ENCODE peak calls at places on chromosomes 11 and 22, in six cellular contexts. One of them, this sample, is unnamed.
A peak's percentile ranks its signal among the peaks of the same experiment; 100 is the strongest.

GRCh38 chr22:49964493-49965290 is 4.1 kb downstream of the PIM3 start:
- DNase-seq in right lobe of liver: peak; percentile 35
- DNase-seq in gastrocnemius medialis: peak; percentile 30
- DNase-seq in AG04450: no peak
- DNase-seq in OCI-LY7: no peak
- DNase-seq in psoas muscle: peak; percentile 52
- DNase-seq in this sample: no peak

GRCh38 chr11:128891410-128891861 is 280 bp downstream of the KCNJ5 start:
- DNase-seq in AG04450: no peak
- DNase-seq in gastrocnemius medialis: no peak
- DNase-seq in OCI-LY7: no peak
- DNase-seq in right lobe of liver: no peak
- DNase-seq in psoas muscle: no peak
- DNase-seq in this sample: no peak

GRCh38 chr11:117597083-117597482 is 199.9 kb downstream of the DSCAML1 start:
- DNase-seq in gastrocnemius medialis: no peak
- DNase-seq in psoas muscle: no peak
- DNase-seq in AG04450: no peak
- DNase-seq in right lobe of liver: no peak
- DNase-seq in OCI-LY7: peak; percentile 30
- DNase-seq in this sample: peak; percentile 66

GRCh38 chr11:117072517-117073218 is 25.6 kb downstream of the SIK3 start:
- DNase-seq in psoas muscle: no peak
- DNase-seq in OCI-LY7: no peak
- DNase-seq in gastrocnemius medialis: no peak
- DNase-seq in right lobe of liver: no peak
- DNase-seq in AG04450: peak; percentile 75
- DNase-seq in this sample: no peak

GRCh38 chr11:19680824-19681368 is 31.7 kb upstream of the NAV2 start:
- DNase-seq in AG04450: no peak
- DNase-seq in right lobe of liver: no peak
- DNase-seq in gastrocnemius medialis: no peak
- DNase-seq in OCI-LY7: no peak
- DNase-seq in psoas muscle: no peak
- DNase-seq in this sample: no peak

GRCh38 chr22:44455151-44455962 is 42.7 kb downstream of the RTL6 start:
- DNase-seq in psoas muscle: no peak
- DNase-seq in AG04450: no peak
- DNase-seq in OCI-LY7: peak; percentile 92
- DNase-seq in gastrocnemius medialis: peak; percentile 18
- DNase-seq in right lobe of liver: no peak
- DNase-seq in this sample: peak; percentile 97

GRCh38 chr11:119529063-119529845 is 106.3 kb upstream of the THY1 start:
- DNase-seq in psoas muscle: no peak
- DNase-seq in gastrocnemius medialis: no peak
- DNase-seq in AG04450: no peak
- DNase-seq in OCI-LY7: no peak
- DNase-seq in right lobe of liver: no peak
- DNase-seq in this sample: no peak

GRCh38 chr11:19938051-19938856 is 222.0 kb downstream of the DBX1 start:
- DNase-seq in right lobe of liver: no peak
- DNase-seq in OCI-LY7: peak; percentile 42
- DNase-seq in AG04450: no peak
- DNase-seq in psoas muscle: no peak
- DNase-seq in gastrocnemius medialis: no peak
- DNase-seq in this sample: peak; percentile 14

GRCh38 chr22:17501679-17502285 is 61.5 kb upstream of the SLC25A18 start:
- DNase-seq in psoas muscle: no peak
- DNase-seq in AG04450: peak; percentile 27
- DNase-seq in right lobe of liver: no peak
- DNase-seq in gastrocnemius medialis: no peak
- DNase-seq in OCI-LY7: peak; percentile 85
- DNase-seq in this sample: peak; percentile 79

GRCh38 chr11:111305403-111305802 is 7.1 kb downstream of the POU2AF3 start:
- DNase-seq in OCI-LY7: no peak
- DNase-seq in AG04450: no peak
- DNase-seq in right lobe of liver: no peak
- DNase-seq in gastrocnemius medialis: no peak
- DNase-seq in psoas muscle: no peak
- DNase-seq in this sample: no peak

GRCh38 chr11:73949246-73949645 is 1.6 kb upstream of the DNAJB13 start:
- DNase-seq in psoas muscle: no peak
- DNase-seq in gastrocnemius medialis: no peak
- DNase-seq in right lobe of liver: no peak
- DNase-seq in OCI-LY7: no peak
- DNase-seq in AG04450: no peak
- DNase-seq in this sample: no peak

GRCh38 chr11:58243954-58244353 is 15.2 kb upstream of the OR10Q1 start:
- DNase-seq in OCI-LY7: no peak
- DNase-seq in psoas muscle: no peak
- DNase-seq in gastrocnemius medialis: no peak
- DNase-seq in AG04450: no peak
- DNase-seq in right lobe of liver: no peak
- DNase-seq in this sample: no peak

GRCh38 chr22:48089601-48090331 is 1327.3 kb downstream of the TBC1D22A start:
- DNase-seq in gastrocnemius medialis: peak; percentile 37
- DNase-seq in right lobe of liver: no peak
- DNase-seq in psoas muscle: peak; percentile 80
- DNase-seq in OCI-LY7: no peak
- DNase-seq in AG04450: no peak
- DNase-seq in this sample: no peak

GRCh38 chr22:49083607-49084006 is 744.1 kb downstream of the BRD1 start:
- DNase-seq in gastrocnemius medialis: no peak
- DNase-seq in psoas muscle: peak; percentile 16
- DNase-seq in OCI-LY7: no peak
- DNase-seq in right lobe of liver: no peak
- DNase-seq in AG04450: no peak
- DNase-seq in this sample: no peak

GRCh38 chr22:25775501-25775900 is 33.5 kb downstream of the MYO18B start:
- DNase-seq in psoas muscle: peak; percentile 41
- DNase-seq in OCI-LY7: no peak
- DNase-seq in AG04450: no peak
- DNase-seq in gastrocnemius medialis: no peak
- DNase-seq in right lobe of liver: no peak
- DNase-seq in this sample: no peak

GRCh38 chr11:118503216-118503615 is 24.1 kb upstream of the TTC36 start:
- DNase-seq in right lobe of liver: no peak
- DNase-seq in AG04450: no peak
- DNase-seq in psoas muscle: no peak
- DNase-seq in OCI-LY7: no peak
- DNase-seq in gastrocnemius medialis: no peak
- DNase-seq in this sample: no peak

GRCh38 chr11:10309163-10310093 is 4.6 kb downstream of the ADM start:
- DNase-seq in psoas muscle: peak; percentile 89
- DNase-seq in OCI-LY7: no peak
- DNase-seq in gastrocnemius medialis: peak; percentile 94
- DNase-seq in AG04450: no peak
- DNase-seq in right lobe of liver: peak; percentile 80
- DNase-seq in this sample: no peak

GRCh38 chr11:33753304-33753703 is 17.1 kb upstream of the CD59 start:
- DNase-seq in OCI-LY7: no peak
- DNase-seq in gastrocnemius medialis: peak; percentile 81
- DNase-seq in AG04450: peak; percentile 30
- DNase-seq in right lobe of liver: no peak
- DNase-seq in psoas muscle: peak; percentile 54
- DNase-seq in this sample: no peak

DNA sequence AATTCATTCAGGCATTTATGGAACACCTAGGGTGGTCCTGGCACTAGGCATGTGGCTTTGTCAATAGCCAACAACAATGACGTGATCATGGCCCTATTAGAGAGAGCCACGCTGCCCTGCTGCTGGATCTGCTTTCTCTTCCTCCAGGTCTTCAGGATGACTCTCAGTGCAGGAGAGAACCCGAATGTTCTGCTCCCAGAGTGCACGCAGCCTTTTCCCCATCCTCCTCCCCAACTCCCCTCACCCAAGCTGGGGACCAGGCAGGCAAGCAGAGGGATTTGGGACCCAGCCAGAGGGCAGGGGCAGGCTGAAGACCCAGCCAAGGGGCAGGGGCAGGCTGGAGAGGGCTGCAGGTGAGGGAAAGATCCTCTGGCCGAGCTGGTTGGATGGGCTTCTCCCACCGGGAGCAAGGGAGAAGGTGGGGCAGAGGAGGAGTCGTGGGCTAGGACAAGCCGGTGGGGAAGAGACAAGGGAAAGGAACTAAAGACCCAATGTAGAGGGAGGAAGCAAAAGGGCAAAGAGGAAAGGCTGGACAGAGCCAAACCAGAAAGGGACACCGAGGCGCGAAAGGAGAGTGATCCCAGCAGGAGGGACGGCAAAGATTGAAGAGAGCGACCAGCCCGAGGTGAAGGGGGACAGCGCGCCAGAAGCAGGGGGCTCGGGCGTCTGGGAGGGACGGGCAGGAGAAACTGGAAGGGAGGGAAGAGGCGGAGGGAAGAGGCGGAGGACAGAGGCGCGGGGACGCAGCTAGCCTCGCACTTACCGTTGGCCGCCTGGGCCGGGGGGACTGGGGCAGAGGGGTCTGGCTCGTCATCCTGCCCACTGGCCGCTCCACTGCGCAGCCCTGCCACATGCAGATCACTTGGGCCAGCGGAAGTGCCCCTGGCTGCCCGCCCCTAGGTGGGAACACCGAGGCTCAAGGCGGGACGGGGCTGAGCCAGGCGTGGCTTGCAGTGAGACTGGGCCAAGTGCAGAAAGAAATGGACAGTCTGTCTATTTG is at the start of gene KCTD14:
- DNase-seq in OCI-LY7: no peak
- DNase-seq in right lobe of liver: peak; percentile 77
- DNase-seq in gastrocnemius medialis: no peak
- DNase-seq in AG04450: no peak
- DNase-seq in psoas muscle: no peak
- DNase-seq in this sample: no peak
- H3K4me3 ChIP-seq in OCI-LY7: no peak within 1 kb of the TSS
- H3K4me3 ChIP-seq in right lobe of liver: peak within 1 kb of the TSS; percentile 48
- H3K4me3 ChIP-seq in gastrocnemius medialis: peak within 1 kb of the TSS; percentile 29
- H3K4me3 ChIP-seq in AG04450: peak within 1 kb of the TSS; percentile 58
- H3K4me3 ChIP-seq in psoas muscle: peak within 1 kb of the TSS; percentile 55
- H3K4me3 ChIP-seq in this sample: no peak within 1 kb of the TSS

GRCh38 chr11:62402226-62402625 is 16.6 kb upstream of the SCGB1A1 start:
- DNase-seq in OCI-LY7: no peak
- DNase-seq in AG04450: no peak
- DNase-seq in gastrocnemius medialis: peak; percentile 65
- DNase-seq in right lobe of liver: peak; percentile 33
- DNase-seq in psoas muscle: peak; percentile 81
- DNase-seq in this sample: peak; percentile 41
- H3K4me3 ChIP-seq in OCI-LY7: no peak overlapping the region
- H3K4me3 ChIP-seq in AG04450: no peak overlapping the region
- H3K4me3 ChIP-seq in gastrocnemius medialis: no peak overlapping the region
- H3K4me3 ChIP-seq in right lobe of liver: no peak overlapping the region
- H3K4me3 ChIP-seq in psoas muscle: no peak overlapping the region
- H3K4me3 ChIP-seq in this sample: no peak overlapping the region

DNA sequence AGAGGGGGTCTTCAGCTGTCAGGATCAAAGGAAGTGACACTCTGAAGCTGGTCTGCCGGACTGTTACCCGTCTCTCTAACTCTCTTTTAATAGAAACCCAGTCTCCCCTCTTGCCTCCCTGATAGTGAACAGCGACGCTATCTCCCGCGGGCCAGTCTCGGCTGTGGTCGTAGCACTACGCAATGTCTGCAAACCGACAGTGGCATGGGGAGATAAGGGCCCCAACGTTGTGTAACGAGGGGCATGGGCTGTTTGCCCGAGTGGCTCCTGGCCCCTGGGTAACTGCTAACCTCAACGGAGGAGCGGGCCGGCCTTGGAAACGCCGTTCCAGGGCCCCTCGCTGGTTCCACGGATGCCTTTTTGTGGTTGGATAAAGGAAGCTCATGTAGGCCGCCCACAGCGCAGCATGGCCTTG is 23.3 kb downstream of the ZBTB16 start:
- DNase-seq in AG04450: no peak
- DNase-seq in gastrocnemius medialis: peak; percentile 34
- DNase-seq in right lobe of liver: peak; percentile 55
- DNase-seq in psoas muscle: peak; percentile 65
- DNase-seq in OCI-LY7: no peak
- DNase-seq in this sample: peak; percentile 50
- H3K4me3 ChIP-seq in AG04450: no peak overlapping the region
- H3K4me3 ChIP-seq in gastrocnemius medialis: peak overlapping the region; percentile 29
- H3K4me3 ChIP-seq in right lobe of liver: no peak overlapping the region
- H3K4me3 ChIP-seq in psoas muscle: no peak overlapping the region
- H3K4me3 ChIP-seq in OCI-LY7: no peak overlapping the region
- H3K4me3 ChIP-seq in this sample: peak overlapping the region; percentile 18

GRCh38 chr11:64643927-64644326 is 52.9 kb downstream of the SLC22A12 start:
- DNase-seq in psoas muscle: no peak
- DNase-seq in OCI-LY7: no peak
- DNase-seq in AG04450: no peak
- DNase-seq in gastrocnemius medialis: no peak
- DNase-seq in right lobe of liver: no peak
- DNase-seq in this sample: no peak

GRCh38 chr11:64643258-64643881 is 52.4 kb downstream of the SLC22A12 start:
- DNase-seq in gastrocnemius medialis: no peak
- DNase-seq in AG04450: no peak
- DNase-seq in right lobe of liver: no peak
- DNase-seq in OCI-LY7: no peak
- DNase-seq in psoas muscle: no peak
- DNase-seq in this sample: no peak

GRCh38 chr11:64641596-64642417 is 50.8 kb downstream of the SLC22A12 start:
- DNase-seq in gastrocnemius medialis: no peak
- DNase-seq in AG04450: no peak
- DNase-seq in right lobe of liver: no peak
- DNase-seq in psoas muscle: no peak
- DNase-seq in OCI-LY7: no peak
- DNase-seq in this sample: no peak

GRCh38 chr11:64642418-64642735 is 51.4 kb downstream of the SLC22A12 start:
- DNase-seq in gastrocnemius medialis: no peak
- DNase-seq in psoas muscle: no peak
- DNase-seq in AG04450: no peak
- DNase-seq in right lobe of liver: no peak
- DNase-seq in OCI-LY7: no peak
- DNase-seq in this sample: no peak

GRCh38 chr11:64642876-64643257 is 51.8 kb downstream of the SLC22A12 start:
- DNase-seq in OCI-LY7: no peak
- DNase-seq in gastrocnemius medialis: no peak
- DNase-seq in psoas muscle: no peak
- DNase-seq in AG04450: no peak
- DNase-seq in right lobe of liver: no peak
- DNase-seq in this sample: no peak
- H3K4me3 ChIP-seq in OCI-LY7: no peak overlapping the region
- H3K4me3 ChIP-seq in gastrocnemius medialis: no peak overlapping the region
- H3K4me3 ChIP-seq in psoas muscle: peak overlapping the region; percentile 38
- H3K4me3 ChIP-seq in AG04450: no peak overlapping the region
- H3K4me3 ChIP-seq in right lobe of liver: no peak overlapping the region
- H3K4me3 ChIP-seq in this sample: no peak overlapping the region

DNA sequence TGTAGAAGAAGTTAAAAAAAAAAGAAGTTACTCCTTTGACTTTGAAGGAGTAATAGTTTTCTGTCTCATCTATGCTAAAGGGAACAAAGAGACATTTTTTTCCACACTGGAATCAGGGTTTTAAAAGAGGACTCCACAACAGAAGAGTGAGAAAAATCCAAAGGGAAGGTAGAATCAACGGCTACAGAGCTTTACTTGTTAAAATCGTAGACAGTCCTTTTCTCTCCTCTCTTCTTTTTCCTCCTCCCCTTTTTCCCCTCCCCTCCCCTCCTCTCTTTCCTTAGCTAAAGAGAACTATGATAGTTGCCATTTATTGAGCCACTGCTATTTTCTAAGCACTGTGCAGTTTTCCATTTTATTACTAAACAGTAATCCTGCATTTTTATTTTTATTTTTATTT is 29.2 kb downstream of the DDIAS start:
- DNase-seq in right lobe of liver: no peak
- DNase-seq in AG04450: no peak
- DNase-seq in OCI-LY7: peak; percentile 7
- DNase-seq in gastrocnemius medialis: no peak
- DNase-seq in psoas muscle: no peak
- DNase-seq in this sample: no peak
- H3K4me3 ChIP-seq in right lobe of liver: no peak overlapping the region
- H3K4me3 ChIP-seq in AG04450: no peak overlapping the region
- H3K4me3 ChIP-seq in OCI-LY7: peak overlapping the region; percentile 23
- H3K4me3 ChIP-seq in gastrocnemius medialis: no peak overlapping the region
- H3K4me3 ChIP-seq in psoas muscle: no peak overlapping the region
- H3K4me3 ChIP-seq in this sample: no peak overlapping the region

This sample was measured in Jurkat, Clone E6-1.